ENCODE peak calls at places on chromosomes 2 and 18, in five cellular contexts. E is COLO829, H is mesenteric fat pad, O is astrocyte, J is fibroblast of pulmonary artery. P is an unnamed sample.

GRCh38 chr18:22710628-22711380 is 222.3 kb upstream of the RBBP8 start:
- DNase-seq in E (no peak), H (no peak), O (peak), J (peak), P (no peak)

GRCh38 chr2:217622205-217622621 is 380.6 kb downstream of the TNS1 start:
- DNase-seq in E (peak), H (no peak), O (peak), J (peak), P (no peak)

GRCh38 chr2:85992611-85993010 is 103.8 kb upstream of the ST3GAL5 start:
- DNase-seq in E (no peak), H (no peak), O (no peak), J (no peak), P (no peak)

GRCh38 chr18:31247574-31248199 is 70.3 kb upstream of the DSG1 start:
- DNase-seq in E (no peak), H (no peak), O (peak), J (peak), P (no peak)

GRCh38 chr2:181461056-181461630 is 4.0 kb downstream of the ITGA4 start:
- DNase-seq in E (no peak), H (no peak), O (no peak), J (no peak), P (no peak)

GRCh38 chr2:144409241-144409640 is 110.7 kb downstream of the ZEB2 start:
- DNase-seq in E (no peak), H (no peak), O (no peak), J (no peak), P (no peak)

GRCh38 chr2:113705982-113706523 is 50.4 kb downstream of the SLC35F5 start:
- DNase-seq in E (no peak), H (no peak), O (no peak), J (no peak), P (no peak)

GRCh38 chr2:8575810-8576423 is 105.9 kb upstream of the ID2 start:
- DNase-seq in E (no peak), H (peak), O (no peak), J (no peak), P (no peak)

GRCh38 chr2:99777656-99778290 is 288.0 kb upstream of the REV1 start:
- DNase-seq in E (no peak), H (no peak), O (no peak), J (no peak), P (no peak)

GRCh38 chr2:129802290-129802689 is 177.2 kb upstream of the RAB6C start:
- DNase-seq in E (no peak), H (no peak), O (no peak), J (no peak), P (no peak)

GRCh38 chr2:96806468-96807126 is 9.5 kb upstream of the CNNM3 start:
- DNase-seq in E (peak), H (no peak), O (no peak), J (no peak), P (peak)

GRCh38 chr18:52605345-52605744 is 265.3 kb downstream of the DCC start:
- DNase-seq in E (no peak), H (no peak), O (no peak), J (no peak), P (no peak)

GRCh38 chr2:30181176-30181575 is 34.4 kb downstream of the YPEL5 start:
- DNase-seq in E (no peak), H (no peak), O (no peak), J (no peak), P (no peak)

GRCh38 chr18:55925772-55926171 is 337.8 kb upstream of the TCF4 start:
- DNase-seq in E (no peak), H (no peak), O (no peak), J (no peak), P (no peak)

GRCh38 chr2:55093381-55093780 is 43.1 kb upstream of the RTN4 start:
- DNase-seq in E (no peak), H (no peak), O (peak), J (peak), P (no peak)

GRCh38 chr2:241315879-241316700 is at the start of gene SEPTIN2:
- DNase-seq in E (peak), H (peak), O (peak), J (peak), P (peak)

GRCh38 chr2:31401580-31401979 is 13.0 kb downstream of the XDH start:
- DNase-seq in E (peak), H (no peak), O (peak), J (peak), P (peak)

GRCh38 chr18:31512203-31512764 is 14.3 kb downstream of the DSG2 start:
- DNase-seq in E (no peak), H (no peak), O (peak), J (peak), P (peak)

GRCh38 chr2:187091664-187092063 is 242.7 kb upstream of the ZSWIM2 start:
- DNase-seq in E (no peak), H (no peak), O (peak), J (no peak), P (no peak)

GRCh38 chr2:219706823-219707281 is 79.4 kb downstream of the SLC4A3 start:
- DNase-seq in E (peak), H (no peak), O (peak), J (peak), P (no peak)

GRCh38 chr2:132416080-132416911 is at the start of gene GPR39:
- DNase-seq in E (peak), H (peak), O (peak), J (peak), P (peak)

GRCh38 chr18:460302-460701 is 40.2 kb downstream of the COLEC12 start:
- DNase-seq in E (no peak), H (no peak), O (no peak), J (no peak), P (no peak)

GRCh38 chr2:61898810-61899209 is 6.7 kb upstream of the COMMD1 start:
- DNase-seq in E (no peak), H (no peak), O (no peak), J (peak), P (peak)

GRCh38 chr2:230230087-230230486 is 4.6 kb downstream of the SP140 start:
- DNase-seq in E (no peak), H (no peak), O (peak), J (peak), P (peak)

GRCh38 chr2:230946429-230947234 is 21.6 kb upstream of the GPR55 start:
- DNase-seq in E (no peak), H (no peak), O (no peak), J (no peak), P (no peak)

GRCh38 chr18:8188196-8188595 is 421.0 kb upstream of the RAB12 start:
- DNase-seq in E (no peak), H (no peak), O (peak), J (peak), P (peak)

GRCh38 chr18:77053616-77054287 is 78.8 kb downstream of the MBP start:
- DNase-seq in E (no peak), H (no peak), O (no peak), J (no peak), P (no peak)

GRCh38 chr2:9288681-9289338 is 82.2 kb downstream of the ASAP2 start:
- DNase-seq in E (no peak), H (no peak), O (peak), J (peak), P (no peak)